ENCODE peak calls at places on chromosomes 5 and 9, in six cellular contexts. B is nucleus accumbens; T is central memory CD4-positive, alpha-beta T cell; W is GM12865; Q is ELR; O is tibial nerve. I is an unnamed sample.

GRCh38 chr9:5288591-5288990 is 15.9 kb downstream of the RLN2 start:
- DNase-seq in T (no peak), W (no peak), B (no peak), O (no peak), Q (no peak), I (peak)

GRCh38 chr9:98764351-98764750 is 32.0 kb downstream of the ANKS6 start:
- DNase-seq in W (no peak), B (no peak), T (no peak), O (no peak), Q (no peak), I (peak)

GRCh38 chr9:103601287-103601686 is 492.8 kb upstream of the SMC2 start:
- DNase-seq in W (no peak), B (no peak), O (no peak), Q (no peak), T (no peak), I (no peak)

GRCh38 chr5:103333376-103333775 is 74.8 kb downstream of the MACIR start:
- DNase-seq in T (no peak), B (no peak), O (no peak), Q (no peak), W (no peak), I (peak)

GRCh38 chr5:116652903-116653302 is 78.3 kb upstream of the SEMA6A start:
- DNase-seq in T (no peak), B (no peak), O (no peak), Q (no peak), W (no peak), I (no peak)

GRCh38 chr9:136640176-136641086 is 22.3 kb upstream of the EGFL7 start:
- DNase-seq in T (no peak), O (no peak), Q (no peak), B (no peak), W (no peak), I (no peak)

GRCh38 chr5:102818345-102818744 is 63.2 kb downstream of the PAM start:
- DNase-seq in B (no peak), T (no peak), Q (no peak), W (no peak), O (no peak), I (no peak)

GRCh38 chr9:129717991-129718390 is 34.9 kb downstream of the PTGES start:
- DNase-seq in T (no peak), O (no peak), Q (no peak), B (no peak), W (no peak), I (no peak)

GRCh38 chr5:23385036-23385435 is 122.4 kb upstream of the PRDM9 start:
- DNase-seq in W (no peak), B (no peak), O (no peak), T (no peak), Q (no peak), I (no peak)

GRCh38 chr5:156402387-156402921 is 75.5 kb downstream of the SGCD start:
- DNase-seq in T (peak), W (peak), O (no peak), B (no peak), Q (no peak), I (no peak)

GRCh38 chr5:169945831-169946261 is 34.4 kb downstream of the INSYN2B start:
- DNase-seq in T (no peak), O (no peak), W (no peak), Q (peak), B (peak), I (peak)

GRCh38 chr5:54534306-54534705 is 16.7 kb downstream of the SNX18 start:
- DNase-seq in T (no peak), W (no peak), B (no peak), O (no peak), Q (no peak), I (no peak)

GRCh38 chr9:127166651-127167524 is 44.5 kb upstream of the ANGPTL2 start:
- DNase-seq in T (no peak), B (no peak), W (peak), O (no peak), Q (peak), I (no peak)

GRCh38 chr9:130943780-130944179 is 4.7 kb upstream of the FIBCD1 start:
- DNase-seq in T (no peak), O (no peak), B (no peak), W (no peak), Q (no peak), I (no peak)

GRCh38 chr5:100790170-100790665 is 112.9 kb downstream of the ST8SIA4 start:
- DNase-seq in W (peak), B (no peak), T (no peak), Q (peak), O (no peak), I (no peak)

GRCh38 chr5:6469836-6470235 is 21.2 kb downstream of the UBE2QL1 start:
- DNase-seq in Q (no peak), B (no peak), W (no peak), O (no peak), T (no peak), I (no peak)

GRCh38 chr9:130766031-130766903 is 68.8 kb upstream of the ABL1 start:
- DNase-seq in Q (peak), B (no peak), W (no peak), O (no peak), T (no peak), I (peak)

GRCh38 chr5:159971038-159971437 is 37.9 kb upstream of the TTC1 start:
- DNase-seq in T (no peak), Q (peak), W (no peak), O (no peak), B (no peak), I (peak)

GRCh38 chr5:113338628-113339027 is 96.2 kb downstream of the TSSK1B start:
- DNase-seq in Q (no peak), O (no peak), B (no peak), W (no peak), T (no peak), I (no peak)

GRCh38 chr5:151068189-151068570 is 12.7 kb downstream of the TNIP1 start:
- DNase-seq in O (no peak), T (no peak), Q (peak), W (peak), B (no peak), I (no peak)

GRCh38 chr9:88076286-88077070 is 61.8 kb downstream of the SPATA31C2 start:
- DNase-seq in Q (peak), W (no peak), B (peak), O (peak), T (peak), I (peak)

GRCh38 chr5:66898241-66899039 is 298.2 kb downstream of the CD180 start:
- DNase-seq in W (no peak), B (no peak), T (no peak), Q (peak), O (no peak), I (no peak)

GRCh38 chr5:61969347-61969746 is 336.7 kb upstream of the KIF2A start:
- DNase-seq in T (no peak), W (no peak), O (no peak), Q (peak), B (no peak), I (peak)

GRCh38 chr5:35303152-35303551 is 72.9 kb upstream of the PRLR start:
- DNase-seq in B (no peak), Q (no peak), W (peak), O (no peak), T (no peak), I (no peak)

GRCh38 chr9:101408374-101409078 is 9.9 kb downstream of the ZNF189 start:
- DNase-seq in T (no peak), Q (no peak), O (no peak), B (no peak), W (no peak), I (no peak)

GRCh38 chr5:150780180-150780692 is 1.7 kb downstream of the SMIM3 start:
- DNase-seq in Q (peak), O (no peak), B (no peak), W (peak), T (no peak), I (peak)

GRCh38 chr9:12516573-12516972 is 176.6 kb upstream of the TYRP1 start:
- DNase-seq in Q (no peak), W (no peak), O (no peak), T (no peak), B (no peak), I (no peak)

GRCh38 chr9:129783516-129784361 is 19.2 kb upstream of the TOR1B start:
- DNase-seq in Q (peak), W (peak), B (peak), O (peak), T (peak), I (peak)

GRCh38 chr9:135531096-135531495 is 9.9 kb downstream of the LCN1 start:
- DNase-seq in T (no peak), O (no peak), B (no peak), Q (no peak), W (no peak), I (no peak)

GRCh38 chr9:3942351-3942750 is 357.5 kb downstream of the GLIS3 start:
- DNase-seq in Q (no peak), T (no peak), W (no peak), B (no peak), O (no peak), I (no peak)

GRCh38 chr5:27475063-27475462 is 436.7 kb upstream of the CDH9 start:
- DNase-seq in W (no peak), Q (no peak), B (no peak), T (no peak), O (no peak), I (no peak)

GRCh38 chr5:119323630-119324000 is 32.2 kb upstream of the TNFAIP8 start:
- DNase-seq in W (no peak), T (no peak), B (no peak), Q (no peak), O (no peak), I (peak)

GRCh38 chr5:120806132-120806531 is 342.0 kb downstream of the PRR16 start:
- DNase-seq in T (no peak), W (no peak), O (no peak), B (no peak), Q (no peak), I (peak)

GRCh38 chr9:70552561-70552960 is 138.1 kb upstream of the KLF9 start:
- DNase-seq in Q (no peak), T (no peak), O (no peak), B (no peak), W (no peak), I (no peak)

GRCh38 chr9:79800578-79800977 is 228.8 kb downstream of the TLE4 start:
- DNase-seq in Q (no peak), O (no peak), W (no peak), B (no peak), T (no peak), I (no peak)